ENCODE peak calls at places on chromosome 21, in nine cellular contexts. One of them, this sample, is unnamed. For H3K4me1, the result is how much of the 10 kb centered on the place peaks cover.

GRCh38 chr21:34890258-34890723 is 158.8 kb downstream of the RUNX1 start:
- DNase-seq in PC-3: no peak
- DNase-seq in osteoblast: no peak
- DNase-seq in OCI-LY7: no peak
- DNase-seq in DND-41: no peak
- DNase-seq in mesendoderm: no peak
- DNase-seq in keratinocyte: no peak
- DNase-seq in IMR-90: no peak
- DNase-seq in HCT116: no peak
- DNase-seq in this sample: no peak

GRCh38 chr21:43916691-43917514 is 51.9 kb downstream of the AGPAT3 start:
- DNase-seq in PC-3: no peak
- DNase-seq in osteoblast: peak
- DNase-seq in OCI-LY7: no peak
- DNase-seq in DND-41: peak
- DNase-seq in mesendoderm: no peak
- DNase-seq in keratinocyte: no peak
- DNase-seq in IMR-90: peak
- DNase-seq in HCT116: no peak
- DNase-seq in this sample: no peak

GRCh38 chr21:32772281-32773047 is 909 bp upstream of the PAXBP1 start:
- DNase-seq in PC-3: peak
- DNase-seq in osteoblast: peak
- DNase-seq in OCI-LY7: peak
- DNase-seq in DND-41: peak
- DNase-seq in mesendoderm: peak
- DNase-seq in keratinocyte: no peak
- DNase-seq in IMR-90: peak
- DNase-seq in HCT116: no peak
- DNase-seq in this sample: peak

GRCh38 chr21:42564561-42564971 is 50.9 kb downstream of the SLC37A1 start:
- DNase-seq in PC-3: no peak
- DNase-seq in osteoblast: no peak
- DNase-seq in OCI-LY7: no peak
- DNase-seq in DND-41: no peak
- DNase-seq in mesendoderm: no peak
- DNase-seq in keratinocyte: no peak
- DNase-seq in IMR-90: no peak
- DNase-seq in HCT116: no peak
- DNase-seq in this sample: no peak

GRCh38 chr21:43824883-43825609 is 35.7 kb downstream of the RRP1 start:
- DNase-seq in PC-3: no peak
- DNase-seq in osteoblast: peak
- DNase-seq in OCI-LY7: no peak
- DNase-seq in DND-41: no peak
- DNase-seq in mesendoderm: no peak
- DNase-seq in keratinocyte: no peak
- DNase-seq in IMR-90: no peak
- DNase-seq in HCT116: no peak
- DNase-seq in this sample: no peak

GRCh38 chr21:32826317-32827167 is 55.0 kb upstream of the PAXBP1 start:
- DNase-seq in PC-3: peak
- DNase-seq in osteoblast: peak
- DNase-seq in OCI-LY7: peak
- DNase-seq in DND-41: peak
- DNase-seq in mesendoderm: peak
- DNase-seq in keratinocyte: no peak
- DNase-seq in IMR-90: peak
- DNase-seq in HCT116: peak
- DNase-seq in this sample: peak

GRCh38 chr21:43193651-43194302 is 25.0 kb downstream of the CRYAA start:
- DNase-seq in PC-3: peak
- DNase-seq in osteoblast: peak
- DNase-seq in OCI-LY7: peak
- DNase-seq in DND-41: peak
- DNase-seq in mesendoderm: no peak
- DNase-seq in keratinocyte: peak
- DNase-seq in IMR-90: peak
- DNase-seq in HCT116: no peak
- DNase-seq in this sample: peak

GRCh38 chr21:33478858-33479678 is 706 bp downstream of the TMEM50B start:
- DNase-seq in PC-3: peak
- DNase-seq in osteoblast: peak
- DNase-seq in OCI-LY7: peak
- DNase-seq in DND-41: peak
- DNase-seq in mesendoderm: peak
- DNase-seq in keratinocyte: no peak
- DNase-seq in IMR-90: peak
- DNase-seq in HCT116: no peak
- DNase-seq in this sample: peak

GRCh38 chr21:42556960-42557359 is 43.3 kb downstream of the SLC37A1 start:
- DNase-seq in PC-3: no peak
- DNase-seq in osteoblast: no peak
- DNase-seq in OCI-LY7: peak
- DNase-seq in DND-41: no peak
- DNase-seq in mesendoderm: no peak
- DNase-seq in keratinocyte: no peak
- DNase-seq in IMR-90: no peak
- DNase-seq in HCT116: no peak
- DNase-seq in this sample: no peak

GRCh38 chr21:35222541-35222941 is 173.4 kb upstream of the RUNX1 start:
- DNase-seq in PC-3: peak
- DNase-seq in osteoblast: no peak
- DNase-seq in OCI-LY7: peak
- DNase-seq in DND-41: peak
- DNase-seq in mesendoderm: peak
- DNase-seq in keratinocyte: no peak
- DNase-seq in IMR-90: no peak
- DNase-seq in HCT116: no peak
- DNase-seq in this sample: no peak

GRCh38 chr21:45551316-45551715 is 9.1 kb upstream of the SLC19A1 start:
- DNase-seq in PC-3: peak
- DNase-seq in osteoblast: peak
- DNase-seq in OCI-LY7: no peak
- DNase-seq in DND-41: no peak
- DNase-seq in mesendoderm: no peak
- DNase-seq in keratinocyte: no peak
- DNase-seq in IMR-90: peak
- DNase-seq in HCT116: peak
- DNase-seq in this sample: no peak

GRCh38 chr21:45554477-45555175 is 12.4 kb upstream of the SLC19A1 start:
- DNase-seq in PC-3: peak
- DNase-seq in osteoblast: peak
- DNase-seq in OCI-LY7: peak
- DNase-seq in DND-41: peak
- DNase-seq in mesendoderm: peak
- DNase-seq in keratinocyte: no peak
- DNase-seq in IMR-90: peak
- DNase-seq in HCT116: peak
- DNase-seq in this sample: peak

GRCh38 chr21:45551816-45552695 is 9.8 kb upstream of the SLC19A1 start:
- DNase-seq in PC-3: no peak
- DNase-seq in osteoblast: peak
- DNase-seq in OCI-LY7: no peak
- DNase-seq in DND-41: no peak
- DNase-seq in mesendoderm: no peak
- DNase-seq in keratinocyte: no peak
- DNase-seq in IMR-90: no peak
- DNase-seq in HCT116: no peak
- DNase-seq in this sample: no peak

GRCh38 chr21:45550552-45551210 is 8.4 kb upstream of the SLC19A1 start:
- DNase-seq in PC-3: no peak
- DNase-seq in osteoblast: peak
- DNase-seq in OCI-LY7: peak
- DNase-seq in DND-41: peak
- DNase-seq in mesendoderm: peak
- DNase-seq in keratinocyte: no peak
- DNase-seq in IMR-90: no peak
- DNase-seq in HCT116: no peak
- DNase-seq in this sample: no peak

DNA sequence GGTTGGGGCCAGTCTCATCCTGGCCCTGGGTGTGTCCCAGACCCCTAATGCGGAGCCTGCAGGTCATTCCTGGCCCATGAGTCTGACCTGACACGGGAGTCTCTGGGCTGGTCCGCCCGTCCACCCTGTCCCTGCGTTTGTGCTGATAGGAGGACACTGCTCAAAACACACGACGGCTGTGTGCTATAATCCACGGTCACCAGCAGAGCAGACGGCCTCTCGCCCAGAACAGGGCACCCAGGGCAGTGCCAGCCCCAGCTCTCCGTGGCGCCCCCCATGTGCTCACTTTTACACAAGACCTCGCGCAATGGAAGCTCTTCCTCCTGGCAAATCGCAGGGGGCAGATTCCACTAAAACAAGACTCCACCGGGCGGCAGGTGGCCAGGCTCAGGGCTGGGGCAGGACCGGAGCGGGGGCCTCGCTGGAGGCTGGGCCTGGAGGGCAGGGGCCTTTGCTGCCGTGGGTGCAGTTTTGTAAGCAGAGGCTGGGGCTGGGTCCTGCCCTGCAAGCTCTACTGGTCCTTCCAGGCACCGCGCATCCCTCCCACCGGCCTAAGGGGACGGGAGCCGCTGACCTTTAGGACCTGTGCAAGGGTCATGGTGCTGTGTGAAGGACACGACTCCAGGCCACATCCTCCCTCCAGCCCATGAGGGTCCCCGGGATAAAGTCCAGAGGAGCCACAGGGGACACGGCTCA is 10.6 kb upstream of the SLC19A1 start:
- DNase-seq in PC-3: no peak
- DNase-seq in osteoblast: peak
- DNase-seq in OCI-LY7: no peak
- DNase-seq in DND-41: no peak
- DNase-seq in mesendoderm: no peak
- DNase-seq in keratinocyte: no peak
- DNase-seq in IMR-90: no peak
- DNase-seq in HCT116: no peak
- DNase-seq in this sample: no peak
- H3K4me2 ChIP-seq in PC-3: no peak
- H3K4me2 ChIP-seq in osteoblast: no peak
- H3K4me2 ChIP-seq in OCI-LY7: no peak
- H3K4me2 ChIP-seq in DND-41: peak
- H3K4me2 ChIP-seq in mesendoderm: no peak
- H3K4me2 ChIP-seq in keratinocyte: no peak
- H3K4me2 ChIP-seq in IMR-90: no peak
- H3K4me2 ChIP-seq in HCT116: no peak
- H3K4me2 ChIP-seq in this sample: no peak

DNA sequence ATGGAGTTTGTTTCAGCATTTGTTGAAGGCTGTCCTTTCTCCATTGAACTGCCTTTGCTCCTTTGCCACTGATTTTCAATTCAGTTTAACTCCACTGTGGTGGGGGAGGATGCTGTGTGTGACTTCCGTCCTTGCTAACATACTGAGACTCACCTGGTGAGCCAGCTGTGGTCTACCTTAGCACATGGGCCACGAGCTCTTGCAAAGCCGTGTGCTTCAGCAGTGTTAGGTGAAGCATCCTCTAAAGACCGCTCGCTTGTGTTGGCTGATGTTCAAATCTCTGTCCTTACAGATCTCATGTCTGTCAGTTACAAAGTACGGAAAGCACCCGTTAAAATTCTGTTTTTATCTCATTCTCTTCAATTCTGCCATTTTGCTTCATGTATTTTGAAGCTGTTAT is 3.6 kb upstream of the SPATC1L start:
- DNase-seq in PC-3: no peak
- DNase-seq in osteoblast: no peak
- DNase-seq in OCI-LY7: no peak
- DNase-seq in DND-41: no peak
- DNase-seq in mesendoderm: no peak
- DNase-seq in keratinocyte: no peak
- DNase-seq in IMR-90: no peak
- DNase-seq in HCT116: no peak
- DNase-seq in this sample: no peak
- H3K4me1 ChIP-seq in PC-3: under half
- H3K4me1 ChIP-seq in osteoblast: under half
- H3K4me1 ChIP-seq in OCI-LY7: under half
- H3K4me1 ChIP-seq in DND-41: under half
- H3K4me1 ChIP-seq in mesendoderm: under half
- H3K4me1 ChIP-seq in keratinocyte: under half
- H3K4me1 ChIP-seq in IMR-90: under half
- H3K4me1 ChIP-seq in HCT116: under half
- H3K4me1 ChIP-seq in this sample: under half

DNA sequence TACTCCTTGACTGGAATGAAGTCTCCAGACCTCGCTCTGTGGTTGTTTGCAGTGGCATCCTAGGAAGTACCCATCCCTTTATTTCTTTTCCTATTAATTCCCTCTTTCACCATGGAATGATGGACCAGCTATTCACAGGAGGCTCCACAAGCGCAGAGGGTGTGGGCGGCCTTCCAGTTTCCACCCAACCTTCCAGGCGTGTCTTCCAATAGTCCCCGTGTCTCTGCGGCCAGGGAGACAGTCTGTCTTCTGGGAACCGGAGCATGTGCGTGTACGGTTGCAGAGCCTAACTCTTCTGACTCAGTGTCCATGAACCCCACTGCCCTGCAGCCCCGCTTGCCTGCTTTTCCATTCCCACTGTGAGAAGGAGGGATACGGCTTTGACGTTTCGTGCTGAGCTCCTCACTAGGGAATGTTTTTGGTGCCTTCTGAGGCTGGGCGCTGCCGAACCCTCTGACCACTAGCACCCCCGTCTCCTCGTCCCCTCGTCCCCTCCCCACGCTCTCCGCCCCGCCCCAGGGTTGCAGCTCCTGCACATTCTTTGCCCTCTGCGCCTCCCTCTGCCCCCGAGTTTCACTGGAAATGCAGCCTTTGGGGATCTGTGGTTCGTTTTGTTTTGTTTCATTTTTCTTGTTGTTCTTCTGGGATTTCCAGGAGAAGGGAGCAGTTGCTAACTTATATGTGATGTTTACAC is 26.3 kb upstream of the FAM3B start:
- DNase-seq in PC-3: no peak
- DNase-seq in osteoblast: peak
- DNase-seq in OCI-LY7: no peak
- DNase-seq in DND-41: no peak
- DNase-seq in mesendoderm: no peak
- DNase-seq in keratinocyte: no peak
- DNase-seq in IMR-90: no peak
- DNase-seq in HCT116: no peak
- DNase-seq in this sample: no peak
- H3K4me3 ChIP-seq in PC-3: no peak
- H3K4me3 ChIP-seq in osteoblast: peak
- H3K4me3 ChIP-seq in OCI-LY7: no peak
- H3K4me3 ChIP-seq in DND-41: no peak
- H3K4me3 ChIP-seq in mesendoderm: no peak
- H3K4me3 ChIP-seq in keratinocyte: no peak
- H3K4me3 ChIP-seq in IMR-90: no peak
- H3K4me3 ChIP-seq in HCT116: no peak
- H3K4me3 ChIP-seq in this sample: no peak

DNA sequence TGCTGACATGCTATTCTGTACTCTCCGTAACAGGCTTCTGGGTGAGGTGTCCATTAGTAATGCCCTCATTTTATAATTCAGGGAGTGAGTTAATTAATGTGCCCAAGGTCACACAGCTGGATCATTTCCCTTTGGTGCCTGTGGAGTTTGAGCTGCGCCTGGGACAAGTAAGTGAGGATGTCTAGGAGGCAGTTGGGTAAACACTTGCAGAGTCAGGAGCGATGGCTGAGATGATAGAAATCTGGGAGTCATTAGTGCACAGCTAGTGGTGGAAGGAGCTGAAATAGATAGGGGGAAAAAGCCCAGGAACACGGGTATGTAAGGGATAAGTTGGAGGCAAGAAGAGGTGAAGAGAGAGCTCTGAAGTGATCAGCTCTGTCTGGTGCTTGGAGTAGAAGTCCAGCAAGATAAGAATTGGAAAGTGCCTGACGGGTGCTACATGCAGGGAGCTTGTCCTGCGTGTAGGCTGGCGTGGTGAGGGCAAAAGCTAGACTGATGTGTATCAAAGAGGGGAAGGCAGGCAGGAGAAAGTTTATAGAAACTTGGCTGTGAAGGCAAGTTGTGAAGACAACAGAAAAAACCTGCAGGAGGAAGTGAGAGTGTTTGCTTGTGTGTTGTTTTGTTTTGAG is 1.7 kb upstream of the SCAF4 start:
- DNase-seq in PC-3: no peak
- DNase-seq in osteoblast: peak
- DNase-seq in OCI-LY7: peak
- DNase-seq in DND-41: no peak
- DNase-seq in mesendoderm: peak
- DNase-seq in keratinocyte: no peak
- DNase-seq in IMR-90: peak
- DNase-seq in HCT116: no peak
- DNase-seq in this sample: no peak
- H3K4me2 ChIP-seq in PC-3: no peak
- H3K4me2 ChIP-seq in osteoblast: no peak
- H3K4me2 ChIP-seq in OCI-LY7: peak
- H3K4me2 ChIP-seq in DND-41: peak
- H3K4me2 ChIP-seq in mesendoderm: no peak
- H3K4me2 ChIP-seq in keratinocyte: no peak
- H3K4me2 ChIP-seq in IMR-90: no peak
- H3K4me2 ChIP-seq in HCT116: peak
- H3K4me2 ChIP-seq in this sample: peak